ENCODE peak calls at places on chromosomes 13 and 19, in five cellular contexts. M is retinal pigment epithelial cell, P is right cardiac atrium, S is iris pigment epithelial cell, D is neural progenitor cell. A is an unnamed sample.
A peak's percentile ranks its signal among the peaks of the same experiment; 100 is the strongest.

GRCh38 chr13:30063892-30064291 is 213.5 kb upstream of the UBL3 start:
- DNase-seq in M (no peak), P (no peak), S (no peak), D (no peak), A (no peak)

GRCh38 chr19:14503285-14503684 is 7.4 kb upstream of the GIPC1 start:
- DNase-seq in M (no peak), P (no peak), S (no peak), D (no peak), A (no peak)

GRCh38 chr13:75843033-75843432 is 206.9 kb downstream of the LMO7 start:
- DNase-seq in M (no peak), P (no peak), S (no peak), D (no peak), A (no peak)

GRCh38 chr13:78121459-78122348 is 203.1 kb upstream of the EDNRB start:
- DNase-seq in M (peak; percentile 6), P (peak; percentile 72), S (peak; percentile 64), D (peak; percentile 65), A (peak; percentile 17)

GRCh38 chr13:26561636-26562537 is 4.4 kb downstream of the WASF3 start:
- DNase-seq in M (no peak), P (peak; percentile 46), S (peak; percentile 76), D (peak; percentile 73), A (no peak)

GRCh38 chr19:49855676-49856573 is 5.0 kb downstream of the PTOV1 start:
- DNase-seq in M (no peak), P (peak; percentile 57), S (no peak), D (no peak), A (no peak)

GRCh38 chr13:109760372-109760771 is 26.0 kb downstream of the IRS2 start:
- DNase-seq in M (no peak), P (no peak), S (no peak), D (no peak), A (no peak)

GRCh38 chr13:40786568-40786996 is 2.8 kb upstream of the SLC25A15 start:
- DNase-seq in M (no peak), P (no peak), S (peak; percentile 62), D (no peak), A (no peak)

GRCh38 chr13:63190742-63191141 is 1775.1 kb upstream of the PCDH20 start:
- DNase-seq in M (peak; percentile 80), P (no peak), S (peak; percentile 84), D (no peak), A (no peak)

GRCh38 chr19:3243851-3244700 is 19.6 kb downstream of the CELF5 start:
- DNase-seq in M (no peak), P (peak; percentile 75), S (peak; percentile 44), D (peak; percentile 89), A (no peak)

GRCh38 chr19:50703915-50704548 is 15.6 kb downstream of the SHANK1 start:
- DNase-seq in M (no peak), P (no peak), S (no peak), D (peak; percentile 58), A (no peak)

GRCh38 chr19:48490980-48491792 is 20.4 kb downstream of the LMTK3 start:
- DNase-seq in M (no peak), P (peak; percentile 74), S (no peak), D (peak; percentile 88), A (peak; percentile 34)

GRCh38 chr13:60583911-60584753 is 187.1 kb downstream of the TDRD3 start:
- DNase-seq in M (no peak), P (no peak), S (peak; percentile 88), D (peak; percentile 25), A (no peak)

GRCh38 chr19:6766357-6767080 is 716 bp downstream of the SH2D3A start:
- DNase-seq in M (no peak), P (peak; percentile 9), S (no peak), D (no peak), A (no peak)

GRCh38 chr13:21528616-21529015 is 69.5 kb upstream of the ZDHHC20 start:
- DNase-seq in M (peak; percentile 58), P (no peak), S (peak; percentile 78), D (no peak), A (no peak)

GRCh38 chr19:35592226-35592625 is 6.3 kb downstream of the PMIS2 start:
- DNase-seq in M (peak; percentile 13), P (no peak), S (peak; percentile 51), D (peak; percentile 76), A (peak; percentile 10)

GRCh38 chr13:76939215-76939614 is 9.1 kb upstream of the ACOD1 start:
- DNase-seq in M (no peak), P (no peak), S (peak; percentile 71), D (no peak), A (no peak)

GRCh38 chr19:47133021-47133471 is 2.4 kb downstream of the SAE1 start:
- DNase-seq in M (no peak), P (no peak), S (no peak), D (no peak), A (no peak)

GRCh38 chr19:18848860-18849661 is 17.3 kb downstream of the UPF1 start:
- DNase-seq in M (no peak), P (peak; percentile 90), S (peak; percentile 77), D (no peak), A (no peak)

GRCh38 chr13:91058066-91058465 is 289.4 kb upstream of the MIR17HG start:
- DNase-seq in M (no peak), P (no peak), S (peak; percentile 16), D (peak; percentile 37), A (no peak)

GRCh38 chr19:2250765-2251576 is 1.8 kb downstream of the AMH start:
- DNase-seq in M (no peak), P (peak; percentile 40), S (no peak), D (no peak), A (no peak)

GRCh38 chr19:6061420-6062130 is 48.7 kb downstream of the RFX2 start:
- DNase-seq in M (no peak), P (peak; percentile 72), S (no peak), D (no peak), A (no peak)

GRCh38 chr13:108495686-108496363 is 133.6 kb upstream of the MYO16 start:
- DNase-seq in M (no peak), P (no peak), S (peak; percentile 55), D (peak; percentile 68), A (peak; percentile 8)

GRCh38 chr13:83355042-83355441 is 527.2 kb downstream of the SLITRK1 start:
- DNase-seq in M (no peak), P (no peak), S (no peak), D (no peak), A (no peak)

GRCh38 chr19:34430738-34431625 is 2.8 kb downstream of the UBA2 start:
- DNase-seq in M (no peak), P (no peak), S (peak; percentile 62), D (peak; percentile 66), A (peak; percentile 65)

GRCh38 chr13:44271915-44272341 is 101.7 kb upstream of the SERP2 start:
- DNase-seq in M (no peak), P (peak; percentile 57), S (no peak), D (no peak), A (no peak)

GRCh38 chr19:10290876-10291553 is 1.3 kb downstream of the ICAM5 start:
- DNase-seq in M (no peak), P (peak; percentile 91), S (peak; percentile 41), D (peak; percentile 65), A (peak; percentile 24)

GRCh38 chr13:63497601-63498000 is 2082.0 kb upstream of the PCDH20 start:
- DNase-seq in M (peak; percentile 29), P (no peak), S (peak; percentile 63), D (no peak), A (no peak)

GRCh38 chr13:103634066-103634465 is 567.8 kb upstream of the SLC10A2 start:
- DNase-seq in M (no peak), P (no peak), S (no peak), D (no peak), A (no peak)

GRCh38 chr19:13530720-13531119 is 24.4 kb upstream of the CACNA1A start:
- DNase-seq in M (no peak), P (no peak), S (no peak), D (no peak), A (no peak)

GRCh38 chr13:52665325-52665724 is 12.7 kb downstream of the SUGT1 start:
- DNase-seq in M (no peak), P (no peak), S (peak; percentile 40), D (peak; percentile 23), A (peak; percentile 2)

GRCh38 chr19:41801031-41801430 is 4.6 kb downstream of the CEACAM3 start:
- DNase-seq in M (no peak), P (no peak), S (no peak), D (no peak), A (no peak)

GRCh38 chr13:72495681-72496080 is 231.7 kb downstream of the MZT1 start:
- DNase-seq in M (no peak), P (no peak), S (no peak), D (peak; percentile 63), A (no peak)

GRCh38 chr13:34179481-34179880 is 361.5 kb downstream of the RFC3 start:
- DNase-seq in M (peak; percentile 92), P (no peak), S (peak; percentile 34), D (peak; percentile 51), A (no peak)

A was measured in central memory CD4-positive, alpha-beta T cell.